ENCODE peak calls at places on chromosome 20, in eight cellular contexts. E is ascending aorta, X is HepG2, D is IMR-90, N is kidney, I is astrocyte, G is body of pancreas, Q is heart left ventricle. K is an unnamed sample.

GRCh38 chr20:3318226-3318884 is 79.4 kb upstream of the SLC4A11 start:
- DNase-seq in E (no peak), X (no peak), D (peak; percentile 81), N (no peak), I (peak; percentile 4), G (no peak), Q (no peak), K (no peak)

GRCh38 chr20:60172306-60172984 is 214.2 kb downstream of the CDH26 start:
- DNase-seq in E (no peak), X (no peak), D (no peak), N (no peak), I (no peak), G (no peak), Q (no peak), K (no peak)

GRCh38 chr20:9926476-9926875 is 87.6 kb upstream of the PAK5 start:
- DNase-seq in E (no peak), X (no peak), D (no peak), N (no peak), I (no peak), G (no peak), Q (no peak), K (no peak)

GRCh38 chr20:35226126-35226774 is at the start of gene MMP24:
- DNase-seq in E (no peak), X (no peak), D (no peak), N (no peak), I (no peak), G (no peak), Q (no peak), K (no peak)

GRCh38 chr20:59817406-59817805 is 116.0 kb downstream of the SYCP2 start:
- DNase-seq in E (no peak), X (no peak), D (no peak), N (no peak), I (no peak), G (no peak), Q (no peak), K (no peak)

GRCh38 chr20:52746190-52746589 is 226.0 kb upstream of the TSHZ2 start:
- DNase-seq in E (no peak), X (no peak), D (no peak), N (no peak), I (no peak), G (no peak), Q (no peak), K (no peak)

GRCh38 chr20:53343433-53343832 is 250.2 kb downstream of the ZNF217 start:
- DNase-seq in E (no peak), X (no peak), D (no peak), N (no peak), I (no peak), G (peak; percentile 77), Q (no peak), K (no peak)

GRCh38 chr20:16712541-16712947 is 17.3 kb upstream of the SNRPB2 start:
- DNase-seq in E (no peak), X (peak; percentile 36), D (no peak), N (no peak), I (no peak), G (no peak), Q (no peak), K (no peak)

GRCh38 chr20:20362774-20363435 is 5.0 kb upstream of the INSM1 start:
- DNase-seq in E (no peak), X (no peak), D (no peak), N (no peak), I (no peak), G (no peak), Q (no peak), K (no peak)

GRCh38 chr20:9660236-9660868 is 146.0 kb downstream of the LAMP5 start:
- DNase-seq in E (no peak), X (peak; percentile 16), D (peak; percentile 20), N (no peak), I (peak; percentile 1), G (no peak), Q (no peak), K (peak; percentile 21)

GRCh38 chr20:54680872-54681297 is 205.5 kb downstream of the DOK5 start:
- DNase-seq in E (no peak), X (peak; percentile 65), D (peak; percentile 35), N (no peak), I (peak; percentile 2), G (peak; percentile 28), Q (no peak), K (no peak)

GRCh38 chr20:38927902-38928578 is 1.8 kb downstream of the FAM83D start:
- DNase-seq in E (no peak), X (no peak), D (no peak), N (no peak), I (no peak), G (no peak), Q (no peak), K (peak; percentile 65)

GRCh38 chr20:31934968-31935764 is 16.7 kb downstream of the PDRG1 start:
- DNase-seq in E (no peak), X (peak; percentile 29), D (no peak), N (no peak), I (no peak), G (no peak), Q (no peak), K (no peak)

GRCh38 chr20:47929368-47930115 is 144.3 kb upstream of the SULF2 start:
- DNase-seq in E (no peak), X (no peak), D (peak; percentile 26), N (no peak), I (peak; percentile 84), G (no peak), Q (no peak), K (no peak)

GRCh38 chr20:57267158-57267821 is 849 bp upstream of the BMP7 start:
- DNase-seq in E (no peak), X (no peak), D (no peak), N (no peak), I (no peak), G (no peak), Q (no peak), K (no peak)

GRCh38 chr20:57266251-57267157 is at the start of gene BMP7:
- DNase-seq in E (no peak), X (no peak), D (no peak), N (peak; percentile 66), I (no peak), G (peak; percentile 31), Q (no peak), K (no peak)

GRCh38 chr20:57264908-57265648 is 1.4 kb downstream of the BMP7 start:
- DNase-seq in E (no peak), X (no peak), D (no peak), N (no peak), I (no peak), G (peak; percentile 24), Q (no peak), K (no peak)

GRCh38 chr20:57264151-57264792 is 2.2 kb downstream of the BMP7 start:
- DNase-seq in E (no peak), X (peak; percentile 69), D (no peak), N (no peak), I (no peak), G (peak; percentile 62), Q (no peak), K (no peak)

DNA sequence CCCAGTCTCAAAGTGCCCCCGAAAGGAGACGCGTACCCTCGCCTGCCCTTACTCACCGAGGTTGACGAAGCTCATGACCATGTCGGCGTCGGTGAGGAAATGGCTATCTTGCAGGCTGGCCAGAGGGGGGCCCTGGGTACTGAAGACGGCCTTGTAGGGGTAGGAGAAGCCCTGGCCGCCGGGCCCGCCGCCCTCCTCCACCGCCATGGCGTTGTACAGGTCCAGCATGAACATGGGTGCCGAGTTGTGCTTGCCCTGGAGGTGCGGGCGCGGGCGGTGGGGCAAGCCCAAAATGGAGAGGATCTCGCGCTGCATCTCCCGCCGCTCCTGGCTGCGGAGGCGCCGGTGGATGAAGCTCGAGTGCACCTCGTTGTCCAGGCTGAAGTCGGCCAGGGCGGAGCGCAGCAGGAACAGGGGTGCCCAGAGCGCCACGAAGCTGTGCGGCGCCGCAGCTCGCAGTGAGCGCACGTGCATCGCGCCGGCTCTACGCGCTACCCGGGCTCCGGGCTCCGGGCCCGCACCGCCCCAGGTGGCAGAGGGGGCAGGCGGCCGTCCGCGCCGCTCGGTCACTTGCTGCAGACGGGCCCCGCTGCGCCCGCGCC is 691 bp downstream of the BMP7 start:
- DNase-seq in E (no peak), X (no peak), D (no peak), N (peak; percentile 49), I (no peak), G (peak; percentile 24), Q (no peak), K (no peak)
- H3K4me3 ChIP-seq in E (peak overlapping the region; percentile 19), X (no peak overlapping the region), D (no peak overlapping the region), N (peak overlapping the region; percentile 41), I (no peak overlapping the region), G (no peak overlapping the region), Q (peak overlapping the region; percentile 25), K (no peak overlapping the region)

GRCh38 chr20:44500221-44500620 is 21.6 kb downstream of the SERINC3 start:
- DNase-seq in E (no peak), X (no peak), D (no peak), N (no peak), I (no peak), G (no peak), Q (no peak), K (no peak)
- H3K4me1 ChIP-seq in E (peaks cover 1% of the 10 kb centered on the region), X (peaks cover 17% of the 10 kb centered on the region), D (peaks cover 20% of the 10 kb centered on the region), N (no peaks in the 10 kb centered on the region), I (peaks cover 41% of the 10 kb centered on the region), G (no peaks in the 10 kb centered on the region), Q (no peaks in the 10 kb centered on the region), K (no peaks in the 10 kb centered on the region)

GRCh38 chr20:18988701-18989100 is 175.1 kb downstream of the SCP2D1 start:
- DNase-seq in E (no peak), X (no peak), D (no peak), N (no peak), I (no peak), G (no peak), Q (no peak), K (no peak)

GRCh38 chr20:18989736-18990474 is 176.3 kb downstream of the SCP2D1 start:
- DNase-seq in E (no peak), X (no peak), D (no peak), N (no peak), I (no peak), G (no peak), Q (peak; percentile 23), K (peak; percentile 19)

GRCh38 chr20:18995455-18995854 is 181.9 kb downstream of the SCP2D1 start:
- DNase-seq in E (no peak), X (no peak), D (no peak), N (no peak), I (no peak), G (no peak), Q (no peak), K (no peak)

GRCh38 chr20:18991012-18991411 is 177.4 kb downstream of the SCP2D1 start:
- DNase-seq in E (no peak), X (no peak), D (no peak), N (no peak), I (no peak), G (no peak), Q (no peak), K (no peak)

GRCh38 chr20:18992418-18992817 is 178.8 kb downstream of the SCP2D1 start:
- DNase-seq in E (no peak), X (peak; percentile 32), D (no peak), N (no peak), I (no peak), G (no peak), Q (no peak), K (no peak)
- H3K4me3 ChIP-seq in E (no peak overlapping the region), X (no peak overlapping the region), D (no peak overlapping the region), N (no peak overlapping the region), I (no peak overlapping the region), G (no peak overlapping the region), Q (no peak overlapping the region), K (no peak overlapping the region)

DNA sequence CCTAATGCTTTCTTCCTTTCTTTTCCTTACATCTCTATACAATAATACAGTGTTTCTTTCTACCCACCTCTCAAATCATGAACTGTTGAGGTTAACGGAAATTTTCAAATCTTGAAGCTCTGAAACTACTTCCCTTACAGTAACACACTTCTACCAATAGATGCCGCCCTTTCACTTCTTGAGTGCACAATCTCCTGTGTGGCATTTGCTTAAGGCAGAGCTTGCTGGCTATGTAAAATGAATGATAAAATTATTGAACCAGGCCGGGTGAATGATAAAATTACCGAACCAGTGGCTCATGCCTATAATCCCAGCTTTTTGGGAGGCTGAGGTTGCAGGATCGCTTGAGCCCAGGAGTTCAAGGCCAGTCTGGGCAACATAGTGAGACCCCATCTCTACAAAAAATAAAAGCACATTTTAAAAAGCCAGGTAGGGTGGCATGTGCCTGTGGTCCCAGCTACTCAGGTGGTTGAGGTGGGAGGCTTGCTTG is 56.8 kb downstream of the KCNS1 start:
- DNase-seq in E (no peak), X (peak; percentile 82), D (peak; percentile 86), N (no peak), I (peak; percentile 60), G (peak; percentile 50), Q (no peak), K (peak; percentile 46)
- H3K4me1 ChIP-seq in E (no peaks in the 10 kb centered on the region), X (no peaks in the 10 kb centered on the region), D (peaks cover 10% of the 10 kb centered on the region), N (no peaks in the 10 kb centered on the region), I (peaks cover 8% of the 10 kb centered on the region), G (peaks cover 12% of the 10 kb centered on the region), Q (no peaks in the 10 kb centered on the region), K (peaks cover 12% of the 10 kb centered on the region)

K was measured in mucosa of descending colon.